ENCODE peak calls at places on chromosomes 12 and 14, in nine cellular contexts. P is thoracic aorta; M is CD4-positive, alpha-beta T cell; U is stimulated activated CD8-positive, alpha-beta memory T cell treated with anti-CD3 and anti-CD28 coated beads, Interleukin-2, amount 100 ng/mL, for 1 hour; I is EL; N is EH; D is GM23248; E is transverse colon; S is activated T-helper 1 cell treated with anti-CD3 and anti-CD28 coated beads, Interleukin-2, amount 50 U/mL, for 16 hours. C is an unnamed sample.

GRCh38 chr14:88568196-88568595 is 5.4 kb downstream of the ZC3H14 start:
- DNase-seq in D (no peak), M (no peak), S (no peak), U (no peak), N (no peak), I (no peak), P (no peak), E (no peak), C (no peak)

GRCh38 chr12:74401035-74401434 is 136.6 kb upstream of the ATXN7L3B start:
- DNase-seq in N (no peak), I (no peak), P (no peak), U (no peak), D (no peak), S (no peak), E (no peak), M (no peak), C (no peak)

GRCh38 chr12:103774977-103775560 is 66.0 kb downstream of the NT5DC3 start:
- DNase-seq in U (no peak), P (no peak), I (no peak), E (no peak), N (no peak), D (no peak), M (no peak), S (no peak), C (no peak)

GRCh38 chr14:82528011-82528410 is 994.4 kb upstream of the SEL1L start:
- DNase-seq in S (no peak), U (no peak), P (no peak), I (no peak), E (no peak), N (no peak), M (no peak), D (no peak), C (no peak)

GRCh38 chr12:127487031-127487430 is 779.9 kb upstream of the TMEM132C start:
- DNase-seq in D (no peak), E (no peak), M (no peak), S (no peak), P (no peak), I (peak), U (no peak), N (peak), C (no peak)

GRCh38 chr14:77485901-77486678 is 12.5 kb downstream of the ISM2 start:
- DNase-seq in I (peak), E (no peak), S (no peak), N (peak), U (no peak), D (peak), M (no peak), P (no peak), C (no peak)

GRCh38 chr14:31880935-31881334 is 196.2 kb upstream of the ARHGAP5 start:
- DNase-seq in S (no peak), E (peak), U (no peak), I (peak), P (no peak), M (no peak), N (peak), D (peak), C (no peak)

GRCh38 chr12:65585648-65586420 is 238.4 kb upstream of the HMGA2 start:
- DNase-seq in M (no peak), E (no peak), N (no peak), U (no peak), S (no peak), P (no peak), I (no peak), D (no peak), C (no peak)

GRCh38 chr12:43655586-43655985 is 103.0 kb downstream of the PUS7L start:
- DNase-seq in D (peak), I (peak), P (no peak), U (no peak), M (no peak), S (no peak), N (no peak), E (no peak), C (no peak)

GRCh38 chr14:39474416-39474911 is 42.2 kb upstream of the FBXO33 start:
- DNase-seq in D (no peak), S (no peak), E (no peak), M (no peak), U (no peak), P (no peak), I (no peak), N (no peak), C (no peak)

GRCh38 chr12:132189378-132190011 is 45.2 kb downstream of the NOC4L start:
- DNase-seq in N (peak), I (peak), U (peak), D (peak), S (peak), M (peak), P (peak), E (peak), C (peak)

GRCh38 chr12:121124402-121125109 is 8.1 kb upstream of the P2RX7 start:
- DNase-seq in M (no peak), E (no peak), I (peak), N (peak), U (no peak), S (no peak), D (peak), P (no peak), C (no peak)

GRCh38 chr12:1630081-1630826 is 1.2 kb downstream of the WNT5B start:
- DNase-seq in M (no peak), N (peak), I (no peak), S (no peak), P (no peak), U (no peak), E (peak), D (peak), C (peak)

GRCh38 chr14:96410119-96410518 is 18.2 kb downstream of the AK7 start:
- DNase-seq in P (no peak), N (no peak), D (no peak), S (no peak), U (no peak), I (no peak), E (no peak), M (no peak), C (no peak)

GRCh38 chr12:72925716-72926115 is 653.5 kb downstream of the TRHDE start:
- DNase-seq in S (no peak), I (no peak), D (no peak), N (no peak), P (no peak), M (no peak), U (no peak), E (no peak), C (no peak)

GRCh38 chr14:80364274-80364673 is 153.0 kb upstream of the DIO2 start:
- DNase-seq in D (peak), U (no peak), M (no peak), I (peak), E (no peak), S (no peak), N (peak), P (no peak), C (no peak)

GRCh38 chr14:104450811-104451401 is 128.7 kb upstream of the C14orf180 start:
- DNase-seq in E (no peak), M (no peak), S (no peak), I (no peak), P (no peak), D (no peak), N (no peak), U (no peak), C (no peak)

GRCh38 chr14:29554335-29554734 is 373.3 kb downstream of the PRKD1 start:
- DNase-seq in E (no peak), N (no peak), M (no peak), D (no peak), U (no peak), S (no peak), I (no peak), P (no peak), C (no peak)

GRCh38 chr12:4438834-4439596 is 6.6 kb downstream of the FGF6 start:
- DNase-seq in U (no peak), E (no peak), M (no peak), D (no peak), S (no peak), N (no peak), P (no peak), I (no peak), C (no peak)

GRCh38 chr14:100076133-100076532 is 10.9 kb downstream of the EVL start:
- DNase-seq in N (peak), D (peak), E (no peak), U (no peak), M (no peak), P (no peak), S (no peak), I (peak), C (no peak)

GRCh38 chr12:52046859-52047258 is 4.4 kb upstream of the NR4A1 start:
- DNase-seq in U (no peak), D (no peak), P (no peak), I (no peak), N (no peak), S (no peak), M (no peak), E (no peak), C (no peak)

GRCh38 chr14:24231263-24232120 is 675 bp downstream of the NEDD8 start:
- DNase-seq in U (no peak), M (no peak), S (no peak), P (no peak), E (peak), N (peak), D (peak), I (no peak), C (no peak)

GRCh38 chr12:28866715-28867503 is 282.2 kb upstream of the FAR2 start:
- DNase-seq in I (no peak), E (no peak), S (no peak), P (no peak), M (no peak), N (no peak), U (no peak), D (peak), C (no peak)

GRCh38 chr14:69615471-69616407 is 4.3 kb downstream of the SUSD6 start:
- DNase-seq in U (no peak), N (peak), D (peak), P (no peak), I (peak), S (no peak), M (peak), E (peak), C (peak)

GRCh38 chr12:116673713-116674112 is 64.2 kb downstream of the SPRING1 start:
- DNase-seq in D (peak), U (no peak), N (no peak), I (peak), S (no peak), P (no peak), E (no peak), M (no peak), C (no peak)

GRCh38 chr12:101823891-101824290 is 6.9 kb downstream of the GNPTAB start:
- DNase-seq in N (peak), P (no peak), M (peak), S (peak), D (peak), U (peak), I (peak), E (peak), C (peak)

GRCh38 chr12:15629108-15629507 is 160.1 kb downstream of the EPS8 start:
- DNase-seq in P (peak), U (no peak), N (peak), S (no peak), E (peak), I (peak), D (peak), M (no peak), C (peak)

GRCh38 chr14:68284834-68285233 is 465.3 kb downstream of the RAD51B start:
- DNase-seq in M (no peak), D (no peak), U (no peak), N (no peak), P (no peak), S (no peak), I (no peak), E (no peak), C (no peak)

GRCh38 chr14:51006781-51007211 is 62.5 kb upstream of the PYGL start:
- DNase-seq in N (peak), U (no peak), P (peak), I (peak), D (peak), E (no peak), M (no peak), S (no peak), C (peak)

GRCh38 chr12:46933947-46934346 is 108.2 kb upstream of the SLC38A4 start:
- DNase-seq in P (no peak), E (no peak), I (peak), S (no peak), D (peak), N (peak), M (no peak), U (no peak), C (no peak)

GRCh38 chr12:19482551-19483109 is 43.3 kb downstream of the AEBP2 start:
- DNase-seq in P (no peak), U (peak), I (no peak), M (peak), D (no peak), S (peak), E (no peak), N (no peak), C (no peak)

GRCh38 chr12:108772247-108772646 is 40.9 kb upstream of the CORO1C start:
- DNase-seq in M (no peak), U (no peak), N (no peak), S (no peak), E (peak), P (no peak), I (no peak), D (peak), C (no peak)

GRCh38 chr12:123253606-123254459 is 17.8 kb downstream of the CDK2AP1 start:
- DNase-seq in E (no peak), U (no peak), P (no peak), S (no peak), D (no peak), N (no peak), I (no peak), M (no peak), C (no peak)

GRCh38 chr12:57261385-57261784 is 10.4 kb upstream of the STAC3 start:
- DNase-seq in U (no peak), N (no peak), D (no peak), M (no peak), E (no peak), P (no peak), I (no peak), S (no peak), C (no peak)